ENCODE peak calls at places on chromosomes 4 and X, in nine cellular contexts. One of them, this sample, is unnamed.

GRCh38 chrX:78555401-78555980 is 103.6 kb downstream of the RTL3 start:
- DNase-seq in head of caudate nucleus: no peak
- DNase-seq in T-helper 1 cell: no peak
- DNase-seq in germinal center: no peak
- DNase-seq in left lung: no peak
- DNase-seq in activated naive CD4-positive, alpha-beta T cell: no peak
- DNase-seq in GM20000: peak
- DNase-seq in stimulated activated naive CD8-positive, alpha-beta T cell treated with anti-CD3 and anti-CD28 coated beads, Interleukin-15, Interleukin-2, amounts not matched to agents 100 U/mL and 50 U/mL, for 24 hours: no peak
- DNase-seq in hypothalamus: no peak
- DNase-seq in this sample: no peak

GRCh38 chrX:134572816-134573682 is 85.2 kb downstream of the PLAC1 start:
- DNase-seq in T-helper 1 cell: no peak
- DNase-seq in left lung: no peak
- DNase-seq in stimulated activated naive CD8-positive, alpha-beta T cell treated with anti-CD3 and anti-CD28 coated beads, Interleukin-15, Interleukin-2, amounts not matched to agents 100 U/mL and 50 U/mL, for 24 hours: no peak
- DNase-seq in head of caudate nucleus: no peak
- DNase-seq in activated naive CD4-positive, alpha-beta T cell: no peak
- DNase-seq in GM20000: no peak
- DNase-seq in germinal center: no peak
- DNase-seq in hypothalamus: no peak
- DNase-seq in this sample: no peak

GRCh38 chr4:184472540-184473264 is 1.6 kb downstream of the IRF2 start:
- DNase-seq in left lung: peak
- DNase-seq in head of caudate nucleus: peak
- DNase-seq in activated naive CD4-positive, alpha-beta T cell: peak
- DNase-seq in stimulated activated naive CD8-positive, alpha-beta T cell treated with anti-CD3 and anti-CD28 coated beads, Interleukin-15, Interleukin-2, amounts not matched to agents 100 U/mL and 50 U/mL, for 24 hours: peak
- DNase-seq in hypothalamus: peak
- DNase-seq in T-helper 1 cell: peak
- DNase-seq in germinal center: peak
- DNase-seq in GM20000: peak
- DNase-seq in this sample: peak

GRCh38 chrX:23803931-23804381 is 21.0 kb downstream of the SAT1 start:
- DNase-seq in activated naive CD4-positive, alpha-beta T cell: no peak
- DNase-seq in head of caudate nucleus: no peak
- DNase-seq in left lung: peak
- DNase-seq in T-helper 1 cell: no peak
- DNase-seq in stimulated activated naive CD8-positive, alpha-beta T cell treated with anti-CD3 and anti-CD28 coated beads, Interleukin-15, Interleukin-2, amounts not matched to agents 100 U/mL and 50 U/mL, for 24 hours: no peak
- DNase-seq in germinal center: no peak
- DNase-seq in GM20000: no peak
- DNase-seq in hypothalamus: no peak
- DNase-seq in this sample: no peak

GRCh38 chr4:15232725-15233597 is 194.9 kb upstream of the C1QTNF7 start:
- DNase-seq in GM20000: peak
- DNase-seq in hypothalamus: no peak
- DNase-seq in left lung: no peak
- DNase-seq in activated naive CD4-positive, alpha-beta T cell: no peak
- DNase-seq in T-helper 1 cell: no peak
- DNase-seq in head of caudate nucleus: peak
- DNase-seq in stimulated activated naive CD8-positive, alpha-beta T cell treated with anti-CD3 and anti-CD28 coated beads, Interleukin-15, Interleukin-2, amounts not matched to agents 100 U/mL and 50 U/mL, for 24 hours: peak
- DNase-seq in germinal center: no peak
- DNase-seq in this sample: no peak

GRCh38 chrX:132676561-132677186 is 187.8 kb upstream of the MBNL3 start:
- DNase-seq in activated naive CD4-positive, alpha-beta T cell: no peak
- DNase-seq in T-helper 1 cell: no peak
- DNase-seq in germinal center: no peak
- DNase-seq in stimulated activated naive CD8-positive, alpha-beta T cell treated with anti-CD3 and anti-CD28 coated beads, Interleukin-15, Interleukin-2, amounts not matched to agents 100 U/mL and 50 U/mL, for 24 hours: no peak
- DNase-seq in hypothalamus: no peak
- DNase-seq in head of caudate nucleus: no peak
- DNase-seq in GM20000: no peak
- DNase-seq in left lung: no peak
- DNase-seq in this sample: no peak

GRCh38 chr4:89836031-89836777 is 757 bp downstream of the SNCA start:
- DNase-seq in germinal center: no peak
- DNase-seq in head of caudate nucleus: peak
- DNase-seq in left lung: no peak
- DNase-seq in hypothalamus: no peak
- DNase-seq in GM20000: peak
- DNase-seq in stimulated activated naive CD8-positive, alpha-beta T cell treated with anti-CD3 and anti-CD28 coated beads, Interleukin-15, Interleukin-2, amounts not matched to agents 100 U/mL and 50 U/mL, for 24 hours: peak
- DNase-seq in T-helper 1 cell: no peak
- DNase-seq in activated naive CD4-positive, alpha-beta T cell: no peak
- DNase-seq in this sample: no peak

GRCh38 chr4:34723606-34724005 is 1520.7 kb downstream of the ARAP2 start:
- DNase-seq in head of caudate nucleus: no peak
- DNase-seq in GM20000: no peak
- DNase-seq in stimulated activated naive CD8-positive, alpha-beta T cell treated with anti-CD3 and anti-CD28 coated beads, Interleukin-15, Interleukin-2, amounts not matched to agents 100 U/mL and 50 U/mL, for 24 hours: no peak
- DNase-seq in germinal center: no peak
- DNase-seq in left lung: no peak
- DNase-seq in activated naive CD4-positive, alpha-beta T cell: no peak
- DNase-seq in T-helper 1 cell: no peak
- DNase-seq in hypothalamus: no peak
- DNase-seq in this sample: no peak

GRCh38 chrX:20271730-20272129 is 5.0 kb upstream of the RPS6KA3 start:
- DNase-seq in germinal center: no peak
- DNase-seq in hypothalamus: no peak
- DNase-seq in head of caudate nucleus: no peak
- DNase-seq in GM20000: no peak
- DNase-seq in left lung: no peak
- DNase-seq in T-helper 1 cell: no peak
- DNase-seq in activated naive CD4-positive, alpha-beta T cell: no peak
- DNase-seq in stimulated activated naive CD8-positive, alpha-beta T cell treated with anti-CD3 and anti-CD28 coated beads, Interleukin-15, Interleukin-2, amounts not matched to agents 100 U/mL and 50 U/mL, for 24 hours: no peak
- DNase-seq in this sample: no peak

GRCh38 chr4:122777846-122778501 is 45.5 kb downstream of the BBS12 start:
- DNase-seq in stimulated activated naive CD8-positive, alpha-beta T cell treated with anti-CD3 and anti-CD28 coated beads, Interleukin-15, Interleukin-2, amounts not matched to agents 100 U/mL and 50 U/mL, for 24 hours: no peak
- DNase-seq in GM20000: no peak
- DNase-seq in activated naive CD4-positive, alpha-beta T cell: no peak
- DNase-seq in hypothalamus: no peak
- DNase-seq in T-helper 1 cell: no peak
- DNase-seq in left lung: no peak
- DNase-seq in germinal center: no peak
- DNase-seq in head of caudate nucleus: no peak
- DNase-seq in this sample: no peak

GRCh38 chr4:139629761-139630160 is 35.9 kb upstream of the MGST2 start:
- DNase-seq in hypothalamus: no peak
- DNase-seq in GM20000: no peak
- DNase-seq in activated naive CD4-positive, alpha-beta T cell: no peak
- DNase-seq in germinal center: no peak
- DNase-seq in left lung: no peak
- DNase-seq in head of caudate nucleus: no peak
- DNase-seq in T-helper 1 cell: no peak
- DNase-seq in stimulated activated naive CD8-positive, alpha-beta T cell treated with anti-CD3 and anti-CD28 coated beads, Interleukin-15, Interleukin-2, amounts not matched to agents 100 U/mL and 50 U/mL, for 24 hours: no peak
- DNase-seq in this sample: no peak

GRCh38 chr4:114277690-114278089 is 298.2 kb upstream of the ARSJ start:
- DNase-seq in T-helper 1 cell: no peak
- DNase-seq in head of caudate nucleus: no peak
- DNase-seq in left lung: no peak
- DNase-seq in hypothalamus: no peak
- DNase-seq in germinal center: no peak
- DNase-seq in GM20000: no peak
- DNase-seq in stimulated activated naive CD8-positive, alpha-beta T cell treated with anti-CD3 and anti-CD28 coated beads, Interleukin-15, Interleukin-2, amounts not matched to agents 100 U/mL and 50 U/mL, for 24 hours: no peak
- DNase-seq in activated naive CD4-positive, alpha-beta T cell: no peak
- DNase-seq in this sample: no peak

GRCh38 chr4:55742655-55743191 is 76.9 kb upstream of the EXOC1L start:
- DNase-seq in activated naive CD4-positive, alpha-beta T cell: no peak
- DNase-seq in GM20000: no peak
- DNase-seq in stimulated activated naive CD8-positive, alpha-beta T cell treated with anti-CD3 and anti-CD28 coated beads, Interleukin-15, Interleukin-2, amounts not matched to agents 100 U/mL and 50 U/mL, for 24 hours: no peak
- DNase-seq in left lung: no peak
- DNase-seq in hypothalamus: no peak
- DNase-seq in T-helper 1 cell: no peak
- DNase-seq in head of caudate nucleus: no peak
- DNase-seq in germinal center: no peak
- DNase-seq in this sample: no peak

GRCh38 chr4:2070421-2071251 is 11.5 kb downstream of the NAT8L start:
- DNase-seq in head of caudate nucleus: no peak
- DNase-seq in hypothalamus: no peak
- DNase-seq in activated naive CD4-positive, alpha-beta T cell: no peak
- DNase-seq in left lung: no peak
- DNase-seq in stimulated activated naive CD8-positive, alpha-beta T cell treated with anti-CD3 and anti-CD28 coated beads, Interleukin-15, Interleukin-2, amounts not matched to agents 100 U/mL and 50 U/mL, for 24 hours: no peak
- DNase-seq in germinal center: no peak
- DNase-seq in T-helper 1 cell: no peak
- DNase-seq in GM20000: no peak
- DNase-seq in this sample: no peak

This sample was measured in gastrocnemius medialis.